ENCODE peak calls at places on chromosomes 12 and 14, in four cellular contexts. G is tibial nerve, K is left lung, Y is A549. M is an unnamed sample.

GRCh38 chr12:109301643-109302176 is 7.4 kb downstream of the FOXN4 start:
- DNase-seq in G (no peak), K (no peak), Y (no peak), M (no peak)

GRCh38 chr12:32179011-32179395 is 72.4 kb downstream of the BICD1 start:
- DNase-seq in K (no peak), G (no peak), Y (no peak), M (no peak)

GRCh38 chr12:52155048-52155868 is 36.6 kb downstream of the KRT80 start:
- DNase-seq in G (no peak), Y (peak; percentile 89), K (peak; percentile 62), M (no peak)

GRCh38 chr14:103889313-103890051 is 38.8 kb upstream of the TDRD9 start:
- DNase-seq in Y (no peak), G (no peak), K (no peak), M (no peak)

GRCh38 chr14:24960816-24961215 is 89.1 kb downstream of the STXBP6 start:
- DNase-seq in Y (no peak), K (no peak), G (no peak), M (no peak)

GRCh38 chr12:85951823-85952222 is 77.7 kb downstream of the NTS start:
- DNase-seq in Y (peak; percentile 42), K (no peak), G (no peak), M (no peak)

GRCh38 chr14:56787530-56787929 is 22.7 kb downstream of the OTX2 start:
- DNase-seq in K (no peak), Y (no peak), G (no peak), M (no peak)

GRCh38 chr12:11716794-11717532 is 67.5 kb downstream of the ETV6 start:
- DNase-seq in K (no peak), G (no peak), Y (no peak), M (no peak)

GRCh38 chr12:25052191-25053020 is 103.5 kb upstream of the BCAT1 start:
- DNase-seq in G (no peak), K (no peak), Y (no peak), M (no peak)

GRCh38 chr12:27261866-27262265 is 17.8 kb downstream of the STK38L start:
- DNase-seq in Y (no peak), K (no peak), G (no peak), M (no peak)

GRCh38 chr12:131104464-131105350 is 151.0 kb downstream of the ADGRD1 start:
- DNase-seq in Y (peak; percentile 82), G (peak; percentile 89), K (peak; percentile 94), M (peak; percentile 95)

GRCh38 chr12:112126000-112126431 is 656 bp downstream of the TRAFD1 start:
- DNase-seq in G (no peak), K (peak; percentile 81), Y (no peak), M (peak; percentile 73)

GRCh38 chr12:112126916-112127315 is 1.6 kb downstream of the TRAFD1 start:
- DNase-seq in K (no peak), Y (no peak), G (no peak), M (no peak)

GRCh38 chr12:112122823-112123690 is 2.3 kb upstream of the TRAFD1 start:
- DNase-seq in K (no peak), Y (peak; percentile 64), G (no peak), M (no peak)

GRCh38 chr12:112124918-112125249 is 476 bp upstream of the TRAFD1 start:
- DNase-seq in G (no peak), K (no peak), Y (no peak), M (no peak)

DNA sequence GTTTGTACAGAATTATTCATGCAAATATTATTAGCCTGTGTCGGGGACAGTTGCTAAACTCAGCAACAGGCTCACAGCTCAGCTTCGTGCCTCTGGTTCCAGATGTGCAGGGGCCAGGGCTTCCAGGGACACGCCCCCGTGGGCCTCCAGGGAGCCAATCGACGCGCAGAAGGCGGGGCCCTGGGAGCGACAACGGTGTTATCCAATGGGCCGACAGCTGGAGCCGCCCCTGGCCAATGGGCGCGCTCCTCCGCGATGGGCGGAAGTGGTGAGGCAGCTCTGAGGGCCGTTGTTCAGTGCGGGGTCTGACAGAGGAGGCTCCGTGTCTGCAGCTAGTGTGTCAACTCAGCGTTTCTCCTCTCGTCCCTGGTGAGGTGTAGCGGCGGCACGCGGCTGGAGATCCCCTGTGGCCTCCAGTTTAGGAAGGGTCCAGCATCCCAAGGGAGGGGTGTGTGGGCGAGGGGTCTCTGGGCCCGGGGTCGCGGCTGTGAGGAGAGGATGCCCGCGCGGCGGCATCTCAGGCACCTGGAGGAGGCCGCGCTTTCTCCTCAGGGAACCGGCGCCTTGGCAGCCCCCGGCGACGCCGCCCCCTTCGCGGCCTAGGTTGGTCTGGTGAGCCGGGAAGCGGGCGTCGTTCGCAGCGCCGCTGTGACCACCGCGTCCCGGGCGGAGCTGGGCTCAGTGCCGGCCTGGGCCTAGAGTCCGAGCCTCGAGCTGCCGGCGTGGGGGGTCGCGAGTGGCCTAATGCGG is at the start of gene TRAFD1:
- DNase-seq in K (peak; percentile 94), G (peak; percentile 97), Y (peak; percentile 97), M (peak; percentile 99)
- H3K4me1 ChIP-seq in K (peaks cover 63% of the 10 kb centered on the region), G (peaks cover 68% of the 10 kb centered on the region), Y (peaks cover 60% of the 10 kb centered on the region), M (peaks cover 11% of the 10 kb centered on the region)

GRCh38 chr14:37202265-37202664 is 4.5 kb downstream of the MIPOL1 start:
- DNase-seq in Y (no peak), G (no peak), K (no peak), M (no peak)
- TF ChIP-seq CTCF in Y (no peak), G (no peak), K (no peak), M (no peak)

DNA sequence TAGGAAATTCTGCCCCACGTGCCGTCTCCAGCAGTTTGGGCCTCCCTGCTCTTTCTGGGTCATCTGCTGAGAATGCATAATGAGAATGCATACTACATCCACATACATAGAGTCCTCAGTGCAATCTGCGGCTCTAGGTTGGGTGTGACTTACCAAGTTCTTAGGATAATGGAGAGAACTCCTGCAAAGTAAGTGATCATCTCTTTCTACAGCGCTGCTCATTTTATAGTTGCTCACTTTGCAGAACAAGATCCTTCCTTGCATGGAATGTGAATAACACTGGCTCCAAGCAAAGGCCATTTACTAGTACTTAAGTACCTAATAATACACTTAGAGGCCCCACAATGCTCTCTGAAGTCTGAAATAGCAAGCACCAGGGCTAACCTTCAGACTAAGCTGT is 12.2 kb downstream of the AQP6 start:
- DNase-seq in Y (no peak), G (no peak), K (no peak), M (no peak)
- H3K4me1 ChIP-seq in Y (no peaks in the 10 kb centered on the region), G (peaks cover 14% of the 10 kb centered on the region), K (peaks cover 50% of the 10 kb centered on the region), M (peaks cover 24% of the 10 kb centered on the region)

GRCh38 chr14:97301931-97302559 is 504.9 kb downstream of the VRK1 start:
- DNase-seq in Y (no peak), K (no peak), G (no peak), M (no peak)

GRCh38 chr14:97298775-97299174 is 501.6 kb downstream of the VRK1 start:
- DNase-seq in G (no peak), Y (no peak), K (peak; percentile 70), M (no peak)

GRCh38 chr14:97295108-97295710 is 498.0 kb downstream of the VRK1 start:
- DNase-seq in Y (no peak), K (no peak), G (no peak), M (no peak)

GRCh38 chr14:97298331-97298730 is 501.1 kb downstream of the VRK1 start:
- DNase-seq in G (no peak), Y (peak; percentile 7), K (no peak), M (no peak)

DNA sequence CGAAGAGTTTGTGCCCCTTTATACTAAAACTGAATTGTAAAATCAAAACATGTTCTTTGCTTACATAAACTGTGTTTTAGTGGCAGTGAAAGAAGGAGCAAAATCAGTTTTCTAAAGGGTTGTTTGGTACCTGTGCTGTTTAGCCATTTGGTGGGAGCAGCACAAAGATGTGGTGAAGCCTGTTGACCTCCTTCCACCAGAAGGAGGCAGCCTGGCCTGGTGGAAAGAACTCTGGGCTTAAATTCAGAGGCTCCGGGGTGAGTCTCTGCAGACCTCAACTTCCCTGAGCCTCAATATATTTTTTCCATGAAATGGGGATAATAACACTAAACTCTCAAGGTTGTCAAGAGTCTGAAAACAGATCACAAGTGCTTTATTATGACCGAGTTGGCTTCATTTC is 502.5 kb downstream of the VRK1 start:
- DNase-seq in K (no peak), G (no peak), Y (no peak), M (no peak)
- TF ChIP-seq CTCF in K (no peak), G (no peak), Y (no peak), M (no peak)

DNA sequence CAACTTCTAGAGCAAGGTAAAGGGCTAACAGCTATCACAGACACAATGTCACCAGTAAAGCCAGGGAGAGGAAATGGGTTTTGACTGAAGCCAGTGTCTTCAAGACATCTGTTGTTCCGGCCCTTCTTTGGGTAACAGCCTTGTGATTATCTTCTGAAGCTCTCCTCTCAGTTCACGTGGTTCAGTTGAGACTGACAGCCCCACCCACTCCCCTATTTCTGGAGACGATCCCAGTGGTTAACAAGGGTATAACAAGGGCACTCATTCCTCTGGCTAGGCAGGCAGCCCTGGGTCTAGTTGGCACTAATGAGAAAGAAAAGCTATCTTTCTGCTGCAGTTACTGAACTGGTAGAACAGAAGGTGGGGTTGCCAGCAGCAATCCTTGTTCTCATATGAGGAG is 6.9 kb downstream of the GNPTAB start:
- DNase-seq in Y (peak; percentile 63), K (no peak), G (no peak), M (no peak)
- H3K4me1 ChIP-seq in Y (peaks cover 10% of the 10 kb centered on the region), K (peaks cover 64% of the 10 kb centered on the region), G (peaks cover 28% of the 10 kb centered on the region), M (peaks cover 9% of the 10 kb centered on the region)

GRCh38 chr14:102590667-102591099 is 1.8 kb upstream of the RCOR1 start:
- DNase-seq in K (peak; percentile 84), G (no peak), Y (peak; percentile 84), M (no peak)
- TF ChIP-seq CTCF in K (peak; percentile 43), G (no peak), Y (peak; percentile 60), M (peak; percentile 37)

DNA sequence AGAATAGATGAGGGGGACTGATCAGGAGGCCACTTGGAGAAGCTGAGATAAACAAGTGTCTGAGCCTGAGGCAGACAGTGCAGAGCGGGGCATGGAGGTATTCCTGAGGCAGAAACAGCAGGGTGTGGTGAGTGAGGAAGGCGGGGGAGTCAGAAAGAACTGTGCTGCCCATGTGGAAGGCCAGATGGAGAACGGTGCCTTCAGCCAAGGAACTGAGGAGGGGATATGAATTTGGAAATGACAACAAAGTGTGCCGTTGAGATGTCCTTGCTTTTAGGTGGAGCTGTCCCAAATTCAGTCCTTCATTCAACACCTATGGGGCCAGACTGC is 13.7 kb downstream of the APPL2 start:
- DNase-seq in Y (no peak), K (no peak), G (no peak), M (no peak)
- H3K4me1 ChIP-seq in Y (no peaks in the 10 kb centered on the region), K (peaks cover 66% of the 10 kb centered on the region), G (peaks cover 76% of the 10 kb centered on the region), M (no peaks in the 10 kb centered on the region)

DNA sequence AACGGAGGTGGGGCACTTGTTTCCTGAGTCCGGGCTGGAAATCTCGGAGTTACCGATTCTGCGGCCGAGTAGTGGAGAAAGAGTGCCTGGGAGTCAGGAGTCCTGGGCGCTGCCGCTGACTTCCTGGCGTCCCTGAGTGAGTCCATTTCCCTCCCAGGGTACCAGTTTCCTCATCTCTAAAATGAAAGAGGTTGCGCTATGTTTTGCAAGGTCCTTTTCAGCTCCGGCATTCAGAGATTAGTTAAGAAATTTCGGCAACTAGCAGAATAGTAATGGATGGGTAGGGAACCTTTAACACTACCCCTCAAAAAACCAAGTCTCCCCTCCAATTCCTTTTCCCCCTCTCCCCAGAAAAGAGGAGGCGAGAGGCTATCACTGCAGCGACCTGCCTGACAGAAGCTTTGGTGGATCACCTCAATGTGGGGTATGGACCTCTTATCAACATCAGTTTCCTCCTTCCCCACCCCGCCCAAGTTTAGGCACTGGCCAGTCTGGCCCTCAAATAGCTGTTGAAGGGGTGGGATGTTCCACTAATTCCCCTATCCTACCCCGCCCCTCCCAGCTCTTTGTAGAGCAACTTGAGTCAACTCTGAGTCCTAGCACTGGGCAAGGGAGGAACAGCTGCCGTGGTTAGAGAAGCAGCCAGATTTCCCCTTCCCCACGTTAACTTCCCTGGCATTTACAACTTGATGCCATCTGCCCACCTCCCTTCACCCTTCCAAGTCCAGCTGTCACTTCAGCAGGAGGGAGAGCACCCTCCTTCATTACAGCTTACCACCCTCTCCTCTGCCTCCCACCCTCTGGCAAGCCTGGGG is 943 bp downstream of the BLOC1S1 start:
- DNase-seq in G (no peak), Y (no peak), K (no peak), M (no peak)
- TF ChIP-seq CTCF in G (no peak), Y (no peak), K (no peak), M (no peak)

GRCh38 chr12:53255993-53256392 is 12.1 kb upstream of the ESPL1 start:
- DNase-seq in K (no peak), G (no peak), Y (no peak), M (peak; percentile 5)
- H3K4me1 ChIP-seq in K (peaks cover 45% of the 10 kb centered on the region), G (peaks cover 25% of the 10 kb centered on the region), Y (peaks cover 11% of the 10 kb centered on the region), M (peaks cover 7% of the 10 kb centered on the region)

M was measured in kidney.